ENCODE peak calls at places on chromosomes 11 and 22, in six cellular contexts. One of them, this sample, is unnamed.
A peak's percentile ranks its signal among the peaks of the same experiment; 100 is the strongest.

GRCh38 chr22:43081968-43082367 is 7.2 kb downstream of the TTLL1 start:
- DNase-seq in neuronal stem cell: no peak
- DNase-seq in pancreas: no peak
- DNase-seq in HCT116: no peak
- DNase-seq in dorsolateral prefrontal cortex: no peak
- DNase-seq in adrenal gland: no peak
- DNase-seq in this sample: no peak

GRCh38 chr11:78168539-78169477 is 19.6 kb downstream of the KCTD21 start:
- DNase-seq in neuronal stem cell: no peak
- DNase-seq in pancreas: no peak
- DNase-seq in HCT116: no peak
- DNase-seq in dorsolateral prefrontal cortex: no peak
- DNase-seq in adrenal gland: peak; percentile 76
- DNase-seq in this sample: peak; percentile 87

GRCh38 chr22:39778055-39778454 is 115.5 kb downstream of the ENTHD1 start:
- DNase-seq in neuronal stem cell: no peak
- DNase-seq in pancreas: no peak
- DNase-seq in HCT116: no peak
- DNase-seq in dorsolateral prefrontal cortex: no peak
- DNase-seq in adrenal gland: no peak
- DNase-seq in this sample: no peak

GRCh38 chr22:30830907-30831306 is 136.2 kb downstream of the OSBP2 start:
- DNase-seq in neuronal stem cell: no peak
- DNase-seq in pancreas: no peak
- DNase-seq in HCT116: peak; percentile 81
- DNase-seq in dorsolateral prefrontal cortex: peak; percentile 27
- DNase-seq in adrenal gland: no peak
- DNase-seq in this sample: no peak

GRCh38 chr11:82832983-82833382 is 67.2 kb downstream of the PRCP start:
- DNase-seq in neuronal stem cell: no peak
- DNase-seq in pancreas: no peak
- DNase-seq in HCT116: no peak
- DNase-seq in dorsolateral prefrontal cortex: no peak
- DNase-seq in adrenal gland: no peak
- DNase-seq in this sample: no peak

GRCh38 chr11:1504164-1504563 is 17.6 kb upstream of the MOB2 start:
- DNase-seq in neuronal stem cell: no peak
- DNase-seq in pancreas: no peak
- DNase-seq in HCT116: no peak
- DNase-seq in dorsolateral prefrontal cortex: no peak
- DNase-seq in adrenal gland: no peak
- DNase-seq in this sample: peak; percentile 5

GRCh38 chr11:64419818-64420485 is 61.0 kb downstream of the RPS6KA4 start:
- DNase-seq in neuronal stem cell: no peak
- DNase-seq in pancreas: no peak
- DNase-seq in HCT116: no peak
- DNase-seq in dorsolateral prefrontal cortex: no peak
- DNase-seq in adrenal gland: no peak
- DNase-seq in this sample: no peak

GRCh38 chr22:43978558-43978957 is 23.3 kb downstream of the SAMM50 start:
- DNase-seq in neuronal stem cell: no peak
- DNase-seq in pancreas: no peak
- DNase-seq in HCT116: no peak
- DNase-seq in dorsolateral prefrontal cortex: no peak
- DNase-seq in adrenal gland: no peak
- DNase-seq in this sample: no peak

GRCh38 chr11:69472053-69472765 is 9.3 kb upstream of the LINC01488 start:
- DNase-seq in neuronal stem cell: no peak
- DNase-seq in pancreas: no peak
- DNase-seq in HCT116: no peak
- DNase-seq in dorsolateral prefrontal cortex: no peak
- DNase-seq in adrenal gland: no peak
- DNase-seq in this sample: peak; percentile 14

GRCh38 chr11:1122356-1123002 is 35.3 kb upstream of the MUC5AC start:
- DNase-seq in neuronal stem cell: no peak
- DNase-seq in pancreas: peak; percentile 19
- DNase-seq in HCT116: no peak
- DNase-seq in dorsolateral prefrontal cortex: no peak
- DNase-seq in adrenal gland: peak; percentile 7
- DNase-seq in this sample: no peak

GRCh38 chr11:62921573-62922188 is 518 bp upstream of the CHRM1 start:
- DNase-seq in neuronal stem cell: no peak
- DNase-seq in pancreas: peak; percentile 75
- DNase-seq in HCT116: no peak
- DNase-seq in dorsolateral prefrontal cortex: peak; percentile 49
- DNase-seq in adrenal gland: no peak
- DNase-seq in this sample: no peak
- H3K27me3 ChIP-seq in neuronal stem cell: peaks cover 18% of the 10 kb centered on the region
- H3K27me3 ChIP-seq in pancreas: peaks cover 4% of the 10 kb centered on the region
- H3K27me3 ChIP-seq in HCT116: no peaks in the 10 kb centered on the region
- H3K27me3 ChIP-seq in dorsolateral prefrontal cortex: no peaks in the 10 kb centered on the region
- H3K27me3 ChIP-seq in adrenal gland: peaks cover 40% of the 10 kb centered on the region
- H3K27me3 ChIP-seq in this sample: peaks cover 68% of the 10 kb centered on the region

GRCh38 chr11:115627071-115627470 is 122.9 kb upstream of the CADM1 start:
- DNase-seq in neuronal stem cell: no peak
- DNase-seq in pancreas: no peak
- DNase-seq in HCT116: no peak
- DNase-seq in dorsolateral prefrontal cortex: no peak
- DNase-seq in adrenal gland: no peak
- DNase-seq in this sample: no peak
- H3K27me3 ChIP-seq in neuronal stem cell: no peaks in the 10 kb centered on the region
- H3K27me3 ChIP-seq in pancreas: no peaks in the 10 kb centered on the region
- H3K27me3 ChIP-seq in HCT116: no peaks in the 10 kb centered on the region
- H3K27me3 ChIP-seq in dorsolateral prefrontal cortex: no peaks in the 10 kb centered on the region
- H3K27me3 ChIP-seq in adrenal gland: no peaks in the 10 kb centered on the region
- H3K27me3 ChIP-seq in this sample: peaks cover 13% of the 10 kb centered on the region

GRCh38 chr11:16603245-16603644 is 135.2 kb upstream of the C11orf58 start:
- DNase-seq in neuronal stem cell: no peak
- DNase-seq in pancreas: no peak
- DNase-seq in HCT116: no peak
- DNase-seq in dorsolateral prefrontal cortex: no peak
- DNase-seq in adrenal gland: no peak
- DNase-seq in this sample: no peak

GRCh38 chr11:16598906-16599305 is 139.5 kb upstream of the C11orf58 start:
- DNase-seq in neuronal stem cell: no peak
- DNase-seq in pancreas: no peak
- DNase-seq in HCT116: no peak
- DNase-seq in dorsolateral prefrontal cortex: no peak
- DNase-seq in adrenal gland: no peak
- DNase-seq in this sample: no peak

GRCh38 chr11:16596231-16596630 is 142.2 kb upstream of the C11orf58 start:
- DNase-seq in neuronal stem cell: no peak
- DNase-seq in pancreas: no peak
- DNase-seq in HCT116: no peak
- DNase-seq in dorsolateral prefrontal cortex: no peak
- DNase-seq in adrenal gland: no peak
- DNase-seq in this sample: no peak

DNA sequence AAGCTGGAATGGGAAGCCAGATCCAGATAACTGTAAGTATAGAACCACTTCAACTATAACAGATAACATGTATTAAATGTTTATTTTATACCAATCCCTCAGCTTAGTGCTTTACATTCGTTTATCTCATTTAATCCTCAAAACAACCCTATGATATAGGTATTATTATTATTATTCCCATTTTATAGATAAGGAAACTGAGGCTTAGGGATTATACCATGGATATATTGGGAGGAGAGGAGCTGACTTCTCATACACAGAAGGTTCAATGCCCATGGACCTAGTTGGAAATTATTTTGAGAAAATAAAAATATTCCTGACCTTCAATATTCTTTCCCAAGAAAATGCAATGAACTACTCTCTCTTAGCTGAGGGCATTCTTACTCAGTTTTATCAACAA is 140.4 kb upstream of the C11orf58 start:
- DNase-seq in neuronal stem cell: no peak
- DNase-seq in pancreas: no peak
- DNase-seq in HCT116: no peak
- DNase-seq in dorsolateral prefrontal cortex: no peak
- DNase-seq in adrenal gland: no peak
- DNase-seq in this sample: no peak
- H3K27me3 ChIP-seq in neuronal stem cell: no peaks in the 10 kb centered on the region
- H3K27me3 ChIP-seq in pancreas: no peaks in the 10 kb centered on the region
- H3K27me3 ChIP-seq in HCT116: peaks cover 36% of the 10 kb centered on the region
- H3K27me3 ChIP-seq in dorsolateral prefrontal cortex: peaks cover 7% of the 10 kb centered on the region
- H3K27me3 ChIP-seq in adrenal gland: no peaks in the 10 kb centered on the region
- H3K27me3 ChIP-seq in this sample: peaks cover 6% of the 10 kb centered on the region

GRCh38 chr11:129257512-129257911 is 65.4 kb upstream of the ARHGAP32 start:
- DNase-seq in neuronal stem cell: no peak
- DNase-seq in pancreas: no peak
- DNase-seq in HCT116: no peak
- DNase-seq in dorsolateral prefrontal cortex: no peak
- DNase-seq in adrenal gland: no peak
- DNase-seq in this sample: no peak

GRCh38 chr11:129264114-129264513 is 72.0 kb upstream of the ARHGAP32 start:
- DNase-seq in neuronal stem cell: no peak
- DNase-seq in pancreas: no peak
- DNase-seq in HCT116: no peak
- DNase-seq in dorsolateral prefrontal cortex: no peak
- DNase-seq in adrenal gland: no peak
- DNase-seq in this sample: no peak

GRCh38 chr11:129259950-129260349 is 67.8 kb upstream of the ARHGAP32 start:
- DNase-seq in neuronal stem cell: peak; percentile 74
- DNase-seq in pancreas: no peak
- DNase-seq in HCT116: no peak
- DNase-seq in dorsolateral prefrontal cortex: peak; percentile 27
- DNase-seq in adrenal gland: no peak
- DNase-seq in this sample: no peak

GRCh38 chr11:129258205-129258604 is 66.1 kb upstream of the ARHGAP32 start:
- DNase-seq in neuronal stem cell: no peak
- DNase-seq in pancreas: no peak
- DNase-seq in HCT116: no peak
- DNase-seq in dorsolateral prefrontal cortex: no peak
- DNase-seq in adrenal gland: no peak
- DNase-seq in this sample: no peak

DNA sequence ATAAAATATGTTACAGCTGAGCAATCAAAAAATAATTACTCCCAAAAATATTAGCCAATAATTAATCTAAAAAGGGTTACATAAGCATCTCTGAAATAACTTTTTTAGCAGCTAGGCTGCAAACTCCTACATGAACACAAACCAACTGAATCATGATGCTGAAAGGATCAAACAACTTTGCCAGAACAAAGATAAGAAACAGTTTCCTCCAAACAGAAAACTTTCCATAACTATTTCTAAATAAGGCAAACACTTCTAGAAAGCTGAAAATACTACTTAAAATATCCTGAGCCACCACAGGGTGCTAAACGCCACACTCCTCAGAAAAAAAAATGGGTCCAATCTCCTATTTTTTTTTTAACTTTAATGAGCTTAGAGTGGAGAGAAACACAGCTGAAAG is 68.6 kb upstream of the ARHGAP32 start:
- DNase-seq in neuronal stem cell: no peak
- DNase-seq in pancreas: no peak
- DNase-seq in HCT116: no peak
- DNase-seq in dorsolateral prefrontal cortex: no peak
- DNase-seq in adrenal gland: no peak
- DNase-seq in this sample: no peak
- H3K27me3 ChIP-seq in neuronal stem cell: no peaks in the 10 kb centered on the region
- H3K27me3 ChIP-seq in pancreas: no peaks in the 10 kb centered on the region
- H3K27me3 ChIP-seq in HCT116: no peaks in the 10 kb centered on the region
- H3K27me3 ChIP-seq in dorsolateral prefrontal cortex: no peaks in the 10 kb centered on the region
- H3K27me3 ChIP-seq in adrenal gland: no peaks in the 10 kb centered on the region
- H3K27me3 ChIP-seq in this sample: no peaks in the 10 kb centered on the region